ENCODE peak calls at places on chromosomes 6 and 20, in eight cellular contexts. One of them, this sample, is unnamed.

GRCh38 chr6:15017251-15017650 is 228.6 kb upstream of the JARID2 start:
- DNase-seq in IMR-90: peak; percentile 17
- DNase-seq in H9: peak; percentile 82
- DNase-seq in astrocyte: peak; percentile 7
- DNase-seq in HCT116: no peak
- DNase-seq in PC-3: no peak
- DNase-seq in DND-41: peak; percentile 10
- DNase-seq in hepatocyte: peak; percentile 38
- DNase-seq in this sample: no peak

GRCh38 chr20:34676642-34677373 is at the start of gene PIGU:
- DNase-seq in IMR-90: peak; percentile 92
- DNase-seq in H9: peak; percentile 93
- DNase-seq in astrocyte: peak; percentile 87
- DNase-seq in HCT116: peak; percentile 91
- DNase-seq in PC-3: peak; percentile 98
- DNase-seq in DND-41: peak; percentile 98
- DNase-seq in hepatocyte: peak; percentile 98
- DNase-seq in this sample: peak; percentile 97

GRCh38 chr20:37600486-37600885 is 72.8 kb upstream of the BLCAP start:
- DNase-seq in IMR-90: no peak
- DNase-seq in H9: no peak
- DNase-seq in astrocyte: no peak
- DNase-seq in HCT116: no peak
- DNase-seq in PC-3: no peak
- DNase-seq in DND-41: no peak
- DNase-seq in hepatocyte: no peak
- DNase-seq in this sample: no peak

GRCh38 chr20:50048420-50049166 is 64.4 kb downstream of the UBE2V1 start:
- DNase-seq in IMR-90: peak; percentile 14
- DNase-seq in H9: no peak
- DNase-seq in astrocyte: peak; percentile 40
- DNase-seq in HCT116: no peak
- DNase-seq in PC-3: no peak
- DNase-seq in DND-41: peak; percentile 64
- DNase-seq in hepatocyte: no peak
- DNase-seq in this sample: no peak

GRCh38 chr6:168361766-168362165 is 42.2 kb upstream of the DACT2 start:
- DNase-seq in IMR-90: no peak
- DNase-seq in H9: no peak
- DNase-seq in astrocyte: no peak
- DNase-seq in HCT116: no peak
- DNase-seq in PC-3: no peak
- DNase-seq in DND-41: no peak
- DNase-seq in hepatocyte: no peak
- DNase-seq in this sample: no peak

GRCh38 chr6:79544299-79544927 is 7.2 kb upstream of the LCA5 start:
- DNase-seq in IMR-90: peak; percentile 46
- DNase-seq in H9: no peak
- DNase-seq in astrocyte: peak; percentile 89
- DNase-seq in HCT116: no peak
- DNase-seq in PC-3: no peak
- DNase-seq in DND-41: no peak
- DNase-seq in hepatocyte: no peak
- DNase-seq in this sample: no peak

GRCh38 chr20:40676466-40676865 is 12.6 kb downstream of the MAFB start:
- DNase-seq in IMR-90: no peak
- DNase-seq in H9: no peak
- DNase-seq in astrocyte: no peak
- DNase-seq in HCT116: no peak
- DNase-seq in PC-3: no peak
- DNase-seq in DND-41: no peak
- DNase-seq in hepatocyte: no peak
- DNase-seq in this sample: no peak

GRCh38 chr6:74720923-74721322 is 484.9 kb downstream of the COL12A1 start:
- DNase-seq in IMR-90: no peak
- DNase-seq in H9: no peak
- DNase-seq in astrocyte: no peak
- DNase-seq in HCT116: no peak
- DNase-seq in PC-3: peak; percentile 48
- DNase-seq in DND-41: no peak
- DNase-seq in hepatocyte: no peak
- DNase-seq in this sample: no peak

GRCh38 chr6:27101824-27102223 is 145.7 kb upstream of the PRSS16 start:
- DNase-seq in IMR-90: no peak
- DNase-seq in H9: no peak
- DNase-seq in astrocyte: no peak
- DNase-seq in HCT116: no peak
- DNase-seq in PC-3: no peak
- DNase-seq in DND-41: no peak
- DNase-seq in hepatocyte: no peak
- DNase-seq in this sample: no peak

GRCh38 chr6:44462797-44463770 is 75.6 kb downstream of the CDC5L start:
- DNase-seq in IMR-90: no peak
- DNase-seq in H9: no peak
- DNase-seq in astrocyte: peak; percentile 32
- DNase-seq in HCT116: no peak
- DNase-seq in PC-3: no peak
- DNase-seq in DND-41: no peak
- DNase-seq in hepatocyte: no peak
- DNase-seq in this sample: no peak

GRCh38 chr6:46850781-46851180 is 57.6 kb downstream of the MEP1A start:
- DNase-seq in IMR-90: no peak
- DNase-seq in H9: no peak
- DNase-seq in astrocyte: peak; percentile 64
- DNase-seq in HCT116: no peak
- DNase-seq in PC-3: peak; percentile 46
- DNase-seq in DND-41: no peak
- DNase-seq in hepatocyte: no peak
- DNase-seq in this sample: no peak

GRCh38 chr6:134065706-134066105 is 13.3 kb upstream of the SLC2A12 start:
- DNase-seq in IMR-90: peak; percentile 32
- DNase-seq in H9: peak; percentile 52
- DNase-seq in astrocyte: no peak
- DNase-seq in HCT116: peak; percentile 32
- DNase-seq in PC-3: peak; percentile 41
- DNase-seq in DND-41: peak; percentile 11
- DNase-seq in hepatocyte: no peak
- DNase-seq in this sample: peak; percentile 50

GRCh38 chr6:160041608-160042007 is 72.7 kb downstream of the IGF2R start:
- DNase-seq in IMR-90: peak; percentile 70
- DNase-seq in H9: no peak
- DNase-seq in astrocyte: peak; percentile 88
- DNase-seq in HCT116: no peak
- DNase-seq in PC-3: peak; percentile 75
- DNase-seq in DND-41: peak; percentile 50
- DNase-seq in hepatocyte: no peak
- DNase-seq in this sample: no peak

GRCh38 chr6:104771258-104771832 is 88.4 kb downstream of the HACE1 start:
- DNase-seq in IMR-90: peak; percentile 44
- DNase-seq in H9: no peak
- DNase-seq in astrocyte: peak; percentile 8
- DNase-seq in HCT116: no peak
- DNase-seq in PC-3: peak; percentile 45
- DNase-seq in DND-41: no peak
- DNase-seq in hepatocyte: peak; percentile 11
- DNase-seq in this sample: peak; percentile 53
- TF ChIP-seq CTCF in IMR-90: peak; percentile 70
- TF ChIP-seq CTCF in H9: peak; percentile 79
- TF ChIP-seq CTCF in astrocyte: peak; percentile 58
- TF ChIP-seq CTCF in HCT116: peak; percentile 28
- TF ChIP-seq CTCF in PC-3: peak; percentile 71
- TF ChIP-seq CTCF in DND-41: peak; percentile 77
- TF ChIP-seq CTCF in hepatocyte: peak; percentile 78
- TF ChIP-seq CTCF in this sample: peak; percentile 96

GRCh38 chr6:100731411-100731810 is 149.7 kb downstream of the ASCC3 start:
- DNase-seq in IMR-90: no peak
- DNase-seq in H9: no peak
- DNase-seq in astrocyte: no peak
- DNase-seq in HCT116: no peak
- DNase-seq in PC-3: no peak
- DNase-seq in DND-41: no peak
- DNase-seq in hepatocyte: no peak
- DNase-seq in this sample: no peak

GRCh38 chr6:100730581-100730980 is 150.5 kb downstream of the ASCC3 start:
- DNase-seq in IMR-90: no peak
- DNase-seq in H9: no peak
- DNase-seq in astrocyte: no peak
- DNase-seq in HCT116: no peak
- DNase-seq in PC-3: no peak
- DNase-seq in DND-41: no peak
- DNase-seq in hepatocyte: no peak
- DNase-seq in this sample: peak; percentile 23

GRCh38 chr6:100724696-100725095 is 156.4 kb downstream of the ASCC3 start:
- DNase-seq in IMR-90: no peak
- DNase-seq in H9: no peak
- DNase-seq in astrocyte: peak; percentile 47
- DNase-seq in HCT116: no peak
- DNase-seq in PC-3: no peak
- DNase-seq in DND-41: no peak
- DNase-seq in hepatocyte: no peak
- DNase-seq in this sample: no peak

GRCh38 chr6:100726741-100727140 is 154.4 kb downstream of the ASCC3 start:
- DNase-seq in IMR-90: peak; percentile 36
- DNase-seq in H9: no peak
- DNase-seq in astrocyte: peak; percentile 76
- DNase-seq in HCT116: no peak
- DNase-seq in PC-3: no peak
- DNase-seq in DND-41: no peak
- DNase-seq in hepatocyte: no peak
- DNase-seq in this sample: no peak

DNA sequence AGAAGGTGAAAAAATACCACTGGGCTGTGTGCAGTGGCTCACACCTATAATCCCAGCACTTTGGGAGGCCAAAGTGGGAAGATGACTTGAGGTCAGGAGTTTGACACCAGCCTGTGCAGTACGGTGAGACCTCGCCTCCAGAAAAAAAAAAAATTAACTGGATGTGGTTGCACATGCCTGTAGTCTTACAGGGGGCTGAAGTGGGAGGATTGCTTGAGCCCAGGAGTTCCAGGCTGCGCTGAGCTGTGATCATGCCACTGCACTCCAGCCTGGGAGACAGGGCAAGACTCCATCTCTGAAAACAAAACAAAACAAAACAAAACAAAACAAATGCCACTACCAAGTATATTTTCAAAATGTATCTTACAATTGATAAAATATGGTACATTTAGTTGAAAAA is 151.1 kb downstream of the ASCC3 start:
- DNase-seq in IMR-90: no peak
- DNase-seq in H9: no peak
- DNase-seq in astrocyte: no peak
- DNase-seq in HCT116: no peak
- DNase-seq in PC-3: no peak
- DNase-seq in DND-41: no peak
- DNase-seq in hepatocyte: no peak
- DNase-seq in this sample: no peak
- H3K4me1 ChIP-seq in IMR-90: no peaks in the 10 kb centered on the region
- H3K4me1 ChIP-seq in H9: no peaks in the 10 kb centered on the region
- H3K4me1 ChIP-seq in astrocyte: no peaks in the 10 kb centered on the region
- H3K4me1 ChIP-seq in HCT116: no peaks in the 10 kb centered on the region
- H3K4me1 ChIP-seq in PC-3: no peaks in the 10 kb centered on the region
- H3K4me1 ChIP-seq in DND-41: no peaks in the 10 kb centered on the region
- H3K4me1 ChIP-seq in hepatocyte: no peaks in the 10 kb centered on the region
- H3K4me1 ChIP-seq in this sample: peaks cover 10% of the 10 kb centered on the region

GRCh38 chr20:25310268-25310920 is 62.5 kb downstream of the PYGB start:
- DNase-seq in IMR-90: peak; percentile 96
- DNase-seq in H9: no peak
- DNase-seq in astrocyte: peak; percentile 87
- DNase-seq in HCT116: peak; percentile 73
- DNase-seq in PC-3: peak; percentile 92
- DNase-seq in DND-41: peak; percentile 39
- DNase-seq in hepatocyte: peak; percentile 91
- DNase-seq in this sample: peak; percentile 39

GRCh38 chr20:25310921-25311728 is 63.2 kb downstream of the PYGB start:
- DNase-seq in IMR-90: peak; percentile 95
- DNase-seq in H9: no peak
- DNase-seq in astrocyte: peak; percentile 93
- DNase-seq in HCT116: no peak
- DNase-seq in PC-3: peak; percentile 50
- DNase-seq in DND-41: no peak
- DNase-seq in hepatocyte: no peak
- DNase-seq in this sample: no peak

GRCh38 chr20:25308671-25309394 is 60.9 kb downstream of the PYGB start:
- DNase-seq in IMR-90: peak; percentile 82
- DNase-seq in H9: no peak
- DNase-seq in astrocyte: peak; percentile 70
- DNase-seq in HCT116: peak; percentile 28
- DNase-seq in PC-3: peak; percentile 57
- DNase-seq in DND-41: no peak
- DNase-seq in hepatocyte: no peak
- DNase-seq in this sample: no peak

GRCh38 chr20:25308083-25308491 is 60.2 kb downstream of the PYGB start:
- DNase-seq in IMR-90: no peak
- DNase-seq in H9: no peak
- DNase-seq in astrocyte: no peak
- DNase-seq in HCT116: no peak
- DNase-seq in PC-3: no peak
- DNase-seq in DND-41: no peak
- DNase-seq in hepatocyte: no peak
- DNase-seq in this sample: no peak

GRCh38 chr20:25309395-25310267 is 61.7 kb downstream of the PYGB start:
- DNase-seq in IMR-90: peak; percentile 80
- DNase-seq in H9: no peak
- DNase-seq in astrocyte: peak; percentile 69
- DNase-seq in HCT116: peak; percentile 65
- DNase-seq in PC-3: peak; percentile 88
- DNase-seq in DND-41: no peak
- DNase-seq in hepatocyte: peak; percentile 83
- DNase-seq in this sample: no peak
- H2AFZ ChIP-seq in IMR-90: peak overlapping the region; percentile 27
- H2AFZ ChIP-seq in H9: no peak overlapping the region
- H2AFZ ChIP-seq in astrocyte: peak overlapping the region; percentile 13
- H2AFZ ChIP-seq in HCT116: no peak overlapping the region
- H2AFZ ChIP-seq in PC-3: no peak overlapping the region
- H2AFZ ChIP-seq in DND-41: no peak overlapping the region
- H2AFZ ChIP-seq in hepatocyte: no peak overlapping the region
- H2AFZ ChIP-seq in this sample: no peak overlapping the region

GRCh38 chr20:5172903-5173463 is 46.2 kb downstream of the CDS2 start:
- DNase-seq in IMR-90: no peak
- DNase-seq in H9: no peak
- DNase-seq in astrocyte: no peak
- DNase-seq in HCT116: no peak
- DNase-seq in PC-3: no peak
- DNase-seq in DND-41: no peak
- DNase-seq in hepatocyte: no peak
- DNase-seq in this sample: no peak
- TF ChIP-seq CTCF in IMR-90: no peak
- TF ChIP-seq CTCF in H9: no peak
- TF ChIP-seq CTCF in astrocyte: no peak
- TF ChIP-seq CTCF in HCT116: no peak
- TF ChIP-seq CTCF in PC-3: no peak
- TF ChIP-seq CTCF in DND-41: no peak
- TF ChIP-seq CTCF in hepatocyte: no peak
- TF ChIP-seq CTCF in this sample: no peak

GRCh38 chr20:60187683-60188082 is 229.5 kb downstream of the CDH26 start:
- DNase-seq in IMR-90: no peak
- DNase-seq in H9: no peak
- DNase-seq in astrocyte: no peak
- DNase-seq in HCT116: no peak
- DNase-seq in PC-3: no peak
- DNase-seq in DND-41: no peak
- DNase-seq in hepatocyte: no peak
- DNase-seq in this sample: no peak
- H3K4me1 ChIP-seq in IMR-90: no peaks in the 10 kb centered on the region
- H3K4me1 ChIP-seq in H9: no peaks in the 10 kb centered on the region
- H3K4me1 ChIP-seq in astrocyte: no peaks in the 10 kb centered on the region
- H3K4me1 ChIP-seq in HCT116: no peaks in the 10 kb centered on the region
- H3K4me1 ChIP-seq in PC-3: no peaks in the 10 kb centered on the region
- H3K4me1 ChIP-seq in DND-41: peaks cover 55% of the 10 kb centered on the region
- H3K4me1 ChIP-seq in hepatocyte: no peaks in the 10 kb centered on the region
- H3K4me1 ChIP-seq in this sample: no peaks in the 10 kb centered on the region

This sample was measured in OCI-LY7.